ENCODE peak calls at places on chromosomes 7 and 10, in six cellular contexts. Z, E, D, S, Q and G are unnamed samples.
A peak's percentile ranks its signal among the peaks of the same experiment; 100 is the strongest.

GRCh38 chr7:134504660-134505164 is 22.7 kb upstream of the AKR1B10 start:
- DNase-seq in Z (no peak), E (no peak), D (no peak), S (no peak), Q (no peak), G (no peak)

GRCh38 chr7:139192014-139192706 is 38.9 kb upstream of the UBN2 start:
- DNase-seq in Z (no peak), E (no peak), D (no peak), S (no peak), Q (no peak), G (no peak)

GRCh38 chr7:35652124-35652523 is 42.8 kb downstream of the HERPUD2 start:
- DNase-seq in Z (no peak), E (no peak), D (no peak), S (no peak), Q (no peak), G (no peak)

GRCh38 chr7:150974468-150975391 is 3.4 kb downstream of the KCNH2 start:
- DNase-seq in Z (peak; percentile 74), E (peak; percentile 71), D (peak; percentile 58), S (no peak), Q (no peak), G (no peak)

GRCh38 chr7:48337012-48337621 is 165.9 kb downstream of the ABCA13 start:
- DNase-seq in Z (no peak), E (peak; percentile 24), D (peak; percentile 39), S (no peak), Q (peak; percentile 39), G (peak; percentile 13)

GRCh38 chr10:9681655-9682054 is 1336.0 kb upstream of the CELF2 start:
- DNase-seq in Z (no peak), E (no peak), D (no peak), S (no peak), Q (no peak), G (no peak)

GRCh38 chr7:53542164-53542563 is 506.7 kb downstream of the POM121L12 start:
- DNase-seq in Z (no peak), E (no peak), D (no peak), S (no peak), Q (no peak), G (no peak)

GRCh38 chr7:152751449-152752141 is 8.0 kb upstream of the ACTR3B start:
- DNase-seq in Z (no peak), E (no peak), D (no peak), S (no peak), Q (no peak), G (no peak)

GRCh38 chr10:106551501-106551900 is 613.0 kb downstream of the SORCS1 start:
- DNase-seq in Z (no peak), E (no peak), D (no peak), S (no peak), Q (no peak), G (no peak)

DNA sequence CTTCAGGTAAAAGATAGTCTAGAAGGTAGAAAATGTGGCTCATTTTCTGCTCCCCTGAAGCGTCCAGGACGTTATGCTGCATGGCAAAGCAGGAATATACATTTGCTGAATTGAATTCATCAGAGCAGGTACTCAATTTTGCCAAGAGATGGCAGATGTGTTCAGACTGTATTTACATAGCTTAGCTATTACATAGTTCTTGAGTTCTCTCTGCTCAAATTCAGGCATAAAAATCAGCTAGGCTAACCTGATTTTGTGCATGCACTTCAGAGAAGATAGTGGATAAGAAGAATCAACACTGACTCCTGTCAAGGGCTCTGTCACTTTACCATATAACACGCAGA is 209.2 kb upstream of the FAM3C start:
- DNase-seq in Z (no peak), E (no peak), D (no peak), S (no peak), Q (peak; percentile 29), G (peak; percentile 6)
- TF ChIP-seq CTCF in Z (peak; percentile 15), E (no peak), D (no peak), S (no peak), Q (peak; percentile 27), G (peak; percentile 24)

GRCh38 chr7:130908345-130909160 is 174.5 kb upstream of the KLF14 start:
- DNase-seq in Z (no peak), E (no peak), D (no peak), S (no peak), Q (no peak), G (no peak)
- H3K4me3 ChIP-seq in Z (no peak overlapping the region), E (peak overlapping the region; percentile 62), D (no peak overlapping the region), S (no peak overlapping the region), Q (peak overlapping the region; percentile 62), G (peak overlapping the region; percentile 75)

GRCh38 chr10:119297207-119297968 is 90.0 kb downstream of the GRK5 start:
- DNase-seq in Z (no peak), E (no peak), D (no peak), S (no peak), Q (no peak), G (no peak)

GRCh38 chr10:119301397-119301796 is 94.0 kb downstream of the GRK5 start:
- DNase-seq in Z (no peak), E (no peak), D (no peak), S (no peak), Q (no peak), G (no peak)

GRCh38 chr10:119302172-119302571 is 94.8 kb downstream of the GRK5 start:
- DNase-seq in Z (no peak), E (no peak), D (no peak), S (no peak), Q (no peak), G (no peak)

GRCh38 chr10:119298788-119299187 is 91.4 kb downstream of the GRK5 start:
- DNase-seq in Z (no peak), E (no peak), D (no peak), S (no peak), Q (no peak), G (no peak)

DNA sequence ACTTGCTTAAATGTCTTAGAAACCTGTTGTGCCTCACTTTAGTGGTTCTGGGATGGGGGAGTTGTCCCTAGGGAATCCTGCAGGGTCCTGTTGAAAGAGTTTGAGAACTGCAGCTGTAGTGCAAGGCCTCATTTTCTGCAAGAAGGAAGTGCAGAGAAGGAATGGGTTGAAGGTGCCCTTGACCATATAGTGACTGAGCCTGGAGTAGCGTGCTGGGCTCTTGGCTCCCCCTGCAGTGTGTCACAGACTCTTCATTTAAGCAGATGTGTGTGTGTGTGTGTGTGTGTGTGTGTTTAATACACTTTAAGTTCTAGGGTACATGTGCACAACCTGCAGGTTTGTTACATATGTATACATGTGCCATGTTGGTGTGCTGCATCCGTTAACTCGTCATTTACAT is 92.2 kb downstream of the GRK5 start:
- DNase-seq in Z (no peak), E (no peak), D (peak; percentile 46), S (no peak), Q (no peak), G (no peak)
- TF ChIP-seq CTCF in Z (no peak), E (no peak), D (peak; percentile 49), S (no peak), Q (no peak), G (no peak)

GRCh38 chr7:103781409-103781808 is 208.0 kb downstream of the RELN start:
- DNase-seq in Z (no peak), E (no peak), D (no peak), S (no peak), Q (no peak), G (no peak)

GRCh38 chr7:103778929-103779328 is 210.5 kb downstream of the RELN start:
- DNase-seq in Z (no peak), E (no peak), D (no peak), S (no peak), Q (no peak), G (no peak)

GRCh38 chr7:103784887-103785286 is 204.6 kb downstream of the RELN start:
- DNase-seq in Z (no peak), E (no peak), D (no peak), S (no peak), Q (no peak), G (no peak)
- H3K4me3 ChIP-seq in Z (no peak overlapping the region), E (no peak overlapping the region), D (no peak overlapping the region), S (no peak overlapping the region), Q (no peak overlapping the region), G (no peak overlapping the region)

GRCh38 chr7:90411510-90411909 is 8.2 kb downstream of the CLDN12 start:
- DNase-seq in Z (no peak), E (no peak), D (no peak), S (no peak), Q (peak; percentile 17), G (no peak)
- TF ChIP-seq CTCF in Z (no peak), E (no peak), D (no peak), S (no peak), Q (no peak), G (no peak)

DNA sequence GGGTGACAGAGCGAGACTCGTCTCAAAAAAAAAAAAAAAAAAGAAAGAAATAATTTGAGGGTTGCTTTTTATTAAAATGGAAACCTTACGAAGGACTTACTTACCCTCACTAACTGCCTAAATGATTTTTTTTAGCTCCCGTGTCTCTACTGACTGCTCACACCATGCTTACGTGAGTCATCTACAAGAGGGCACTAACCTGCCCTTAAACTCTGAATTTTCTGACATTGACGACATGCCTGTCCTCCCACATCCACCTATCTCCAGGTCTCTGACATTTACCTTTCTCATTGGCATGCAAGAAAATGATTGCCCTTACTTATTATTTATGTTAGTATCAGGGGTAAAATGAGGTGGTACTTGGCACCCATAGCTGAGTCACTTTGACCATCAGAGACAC is 1286.3 kb upstream of the AUTS2 start:
- DNase-seq in Z (no peak), E (no peak), D (no peak), S (no peak), Q (no peak), G (no peak)
- H3K4me3 ChIP-seq in Z (no peak overlapping the region), E (no peak overlapping the region), D (no peak overlapping the region), S (no peak overlapping the region), Q (no peak overlapping the region), G (no peak overlapping the region)